ENCODE peak calls at places on chromosome 19, in four cellular contexts. A, H, O and S are unnamed samples.

GRCh38 chr19:1282588-1283206 is 3.0 kb upstream of the EFNA2 start:
- DNase-seq in O (no peak), H (no peak), A (no peak), S (no peak)

GRCh38 chr19:21434967-21435544 is 38.1 kb downstream of the ZNF493 start:
- DNase-seq in O (no peak), H (no peak), A (no peak), S (no peak)

GRCh38 chr19:18160792-18161690 is 8.1 kb downstream of the PIK3R2 start:
- DNase-seq in H (no peak), A (no peak), O (peak; percentile 66), S (peak; percentile 96)

GRCh38 chr19:30799854-30800755 is 427.9 kb downstream of the ZNF536 start:
- DNase-seq in A (no peak), H (peak; percentile 68), O (peak; percentile 11), S (peak; percentile 84)

GRCh38 chr19:40659566-40659965 is 30.9 kb downstream of the NUMBL start:
- DNase-seq in A (no peak), O (no peak), H (no peak), S (no peak)

GRCh38 chr19:4939466-4939865 is 29.4 kb upstream of the KDM4B start:
- DNase-seq in A (no peak), H (no peak), O (no peak), S (no peak)

GRCh38 chr19:18156841-18157464 is 4.0 kb downstream of the PIK3R2 start:
- DNase-seq in O (peak; percentile 98), A (no peak), H (peak; percentile 81), S (peak; percentile 89)

GRCh38 chr19:38675611-38676010 is 28.2 kb downstream of the ACTN4 start:
- DNase-seq in A (no peak), O (no peak), H (no peak), S (no peak)

GRCh38 chr19:38693380-38694223 is 46.2 kb downstream of the ACTN4 start:
- DNase-seq in O (no peak), H (no peak), A (no peak), S (peak; percentile 88)

GRCh38 chr19:39409886-39410619 is 2.4 kb upstream of the PLEKHG2 start:
- DNase-seq in H (peak; percentile 85), A (no peak), O (peak; percentile 84), S (peak; percentile 95)

GRCh38 chr19:18666304-18666703 is 17.2 kb upstream of the CRTC1 start:
- DNase-seq in O (no peak), H (no peak), A (no peak), S (no peak)

GRCh38 chr19:926595-927043 is 784 bp downstream of the ARID3A start:
- DNase-seq in O (no peak), A (no peak), H (peak; percentile 72), S (peak; percentile 92)

GRCh38 chr19:8609210-8610040 is 1.1 kb downstream of the ADAMTS10 start:
- DNase-seq in A (peak; percentile 51), O (peak; percentile 41), H (peak; percentile 78), S (no peak)

GRCh38 chr19:37654833-37655688 is at the start of gene ZFP30:
- DNase-seq in H (peak; percentile 85), A (peak; percentile 36), O (peak; percentile 85), S (peak; percentile 93)

GRCh38 chr19:48489608-48490216 is 20.5 kb downstream of the CYTH2 start:
- DNase-seq in H (no peak), O (no peak), A (no peak), S (peak; percentile 93)

DNA sequence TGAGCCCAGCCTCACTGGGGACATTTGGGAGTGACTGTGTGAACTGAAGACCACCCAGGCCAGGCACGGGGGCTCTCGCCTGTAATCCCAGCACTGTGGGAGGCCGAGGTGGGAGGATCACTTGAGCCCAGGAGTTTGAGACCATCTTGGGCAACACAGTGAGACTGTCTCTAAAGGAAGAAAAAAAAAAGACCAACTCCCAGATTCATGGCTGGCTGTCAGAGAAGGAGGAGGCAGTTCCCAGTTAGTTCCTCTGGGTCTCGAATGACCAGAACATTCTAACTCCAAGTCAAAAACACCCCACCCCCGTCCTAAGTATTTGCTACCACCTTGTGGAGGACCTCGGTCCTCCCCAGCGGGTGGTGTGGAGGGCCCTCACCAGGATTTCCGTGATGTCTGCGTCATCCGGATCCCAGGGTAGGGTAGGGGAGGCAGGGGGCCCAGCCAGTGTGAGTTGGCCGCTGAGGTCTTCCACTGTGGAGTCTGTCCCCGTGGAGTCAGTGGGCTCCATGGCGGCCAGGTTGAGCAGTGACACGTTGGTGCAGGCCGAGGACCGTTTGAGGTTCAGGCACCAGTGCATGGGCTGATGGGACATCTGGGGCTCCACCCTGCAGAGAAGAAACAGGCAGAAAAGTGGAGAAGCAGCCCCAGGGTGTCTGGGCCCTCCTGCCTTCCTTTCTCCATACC is 1.3 kb downstream of the TSKS start:
- DNase-seq in H (peak; percentile 66), A (no peak), O (peak; percentile 48), S (no peak)
- TF ChIP-seq CTCF in H (no peak), A (no peak), O (no peak), S (no peak)

DNA sequence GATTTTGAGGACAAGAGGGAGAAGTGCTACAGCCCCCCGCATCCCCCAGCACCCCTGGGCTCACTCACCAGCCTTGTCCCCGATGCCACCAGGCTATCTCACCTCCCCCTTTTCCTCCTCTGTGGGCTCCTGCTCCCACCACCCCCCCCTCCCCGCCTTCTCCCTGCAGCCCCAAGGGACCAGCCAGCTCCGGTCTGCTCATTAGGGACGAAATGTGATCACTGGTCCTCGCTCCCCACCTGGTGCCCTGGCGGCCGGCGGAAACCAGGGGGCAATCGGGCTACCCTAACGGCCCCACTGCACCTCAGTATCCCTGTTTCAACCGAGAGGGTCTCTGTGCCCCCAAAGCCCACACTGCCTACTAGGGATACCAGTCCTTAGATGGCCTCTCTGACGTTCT is 2.7 kb downstream of the GPR4 start:
- DNase-seq in A (no peak), O (no peak), H (no peak), S (no peak)
- H3K4me3 ChIP-seq in A (no peak overlapping the region), O (no peak overlapping the region), H (peak overlapping the region; percentile 28), S (no peak overlapping the region)

DNA sequence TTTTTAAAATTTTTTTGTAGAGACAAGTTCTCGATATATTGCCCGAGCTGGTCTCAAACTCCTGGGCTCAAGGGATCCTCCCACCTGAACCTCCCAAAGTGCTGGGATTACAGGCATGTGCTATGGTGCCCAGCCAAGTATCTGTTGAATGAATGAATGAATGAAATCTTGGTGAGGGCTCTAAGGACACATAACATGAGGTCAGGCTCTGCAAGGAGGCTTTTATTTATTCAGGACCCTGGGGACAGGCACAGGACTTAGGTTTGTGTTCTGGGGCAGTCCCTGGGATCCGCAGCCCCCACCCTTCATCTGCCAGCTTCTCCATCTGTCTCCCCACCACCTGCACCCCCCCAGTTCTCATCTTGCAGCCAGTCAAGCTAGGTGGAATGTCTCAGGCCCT is 4.6 kb downstream of the PTGIR start:
- DNase-seq in O (no peak), A (no peak), H (no peak), S (no peak)
- H3K4me1 ChIP-seq in O (no peaks in the 10 kb centered on the region), A (peaks cover 47% of the 10 kb centered on the region), H (peaks cover 69% of the 10 kb centered on the region), S (peaks cover 77% of the 10 kb centered on the region)

DNA sequence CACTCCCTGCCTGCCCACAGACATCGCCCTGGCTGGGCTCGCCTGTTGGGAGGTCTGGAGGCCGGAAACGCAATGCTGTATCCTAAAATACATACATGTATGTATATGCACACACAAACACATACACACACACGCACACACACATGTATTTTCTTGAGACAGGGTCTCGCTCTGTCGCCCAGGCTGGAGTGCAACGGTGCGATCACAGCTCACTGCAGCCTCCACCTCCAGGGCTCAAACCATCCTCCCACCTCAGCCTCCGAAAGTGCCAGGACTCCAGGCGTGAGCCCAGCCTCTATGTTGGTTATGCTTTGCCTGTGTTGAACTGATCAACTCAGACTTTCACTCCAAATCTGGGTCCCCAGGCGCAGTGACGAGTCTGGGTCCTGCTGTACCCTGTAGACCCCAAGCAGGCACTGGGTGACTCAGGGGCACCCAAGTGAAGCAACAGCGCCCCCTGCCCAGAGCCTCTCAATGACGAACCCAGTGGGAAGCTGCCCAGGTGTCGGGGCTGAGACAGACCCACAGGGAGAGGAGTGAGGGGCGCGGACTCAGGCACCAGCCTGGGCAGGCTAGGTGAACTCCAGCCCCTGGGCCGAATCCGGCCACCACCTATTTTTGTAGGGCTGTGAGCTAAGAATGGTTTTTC is 27.4 kb upstream of the CACTIN start:
- DNase-seq in A (no peak), H (no peak), O (no peak), S (no peak)
- TF ChIP-seq CTCF in A (no peak), H (no peak), O (no peak), S (no peak)

DNA sequence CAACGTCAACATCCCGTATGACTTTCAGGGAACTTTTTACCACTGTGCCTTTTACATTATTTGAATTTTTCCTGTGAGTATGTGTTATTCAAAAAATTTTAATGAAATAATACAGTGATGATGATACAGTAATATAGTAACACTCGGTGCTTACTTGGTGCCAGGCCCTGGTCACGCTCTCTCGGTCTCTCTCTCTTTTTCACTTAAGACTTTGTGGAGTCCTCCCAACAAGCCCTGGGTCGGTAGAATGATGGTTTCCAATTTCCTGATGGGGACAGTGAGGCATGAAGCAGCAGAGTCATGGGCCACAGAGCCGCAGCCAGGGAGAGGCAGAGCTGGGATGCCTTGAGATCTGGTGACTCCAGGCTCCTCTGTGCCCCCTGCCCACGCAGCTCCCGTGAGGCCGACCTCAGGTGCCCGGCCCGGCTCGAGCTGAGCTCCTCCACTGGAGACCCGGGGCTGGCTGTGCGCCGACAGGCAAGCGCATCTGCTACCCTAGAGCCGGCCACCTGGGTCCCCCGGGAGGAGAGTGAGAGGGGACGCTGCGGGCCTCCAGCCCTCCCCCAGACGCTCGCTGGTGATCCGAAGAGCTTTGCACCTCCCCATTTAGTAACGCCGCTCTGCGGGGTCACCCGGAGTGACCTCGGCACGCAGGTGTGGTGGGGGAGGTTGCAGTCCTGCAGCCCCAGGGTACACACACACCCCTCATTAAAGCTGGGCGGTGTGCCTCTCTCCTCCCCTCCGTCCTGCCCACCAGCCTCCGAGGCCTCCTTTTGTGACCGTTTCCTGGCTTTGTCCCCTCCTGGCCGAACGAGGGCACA is 4.4 kb upstream of the SBK3 start:
- DNase-seq in H (no peak), A (no peak), O (no peak), S (no peak)
- H3K4me3 ChIP-seq in H (peak overlapping the region; percentile 19), A (peak overlapping the region; percentile 53), O (no peak overlapping the region), S (no peak overlapping the region)

GRCh38 chr19:16334421-16334820 is 9.8 kb downstream of the KLF2 start:
- DNase-seq in H (no peak), A (no peak), O (no peak), S (no peak)
- H3K4me1 ChIP-seq in H (peaks cover 36% of the 10 kb centered on the region), A (peaks cover 17% of the 10 kb centered on the region), O (peaks cover 5% of the 10 kb centered on the region), S (peaks cover 51% of the 10 kb centered on the region)